ENCODE peak calls at places on chromosome 11, in five cellular contexts. N is stimulated activated CD4-positive, alpha-beta T cell treated with anti-CD3 and anti-CD28 coated beads, Interleukin-12 subunit alpha, Interleukin-12 subunit beta, amount 100 ng/mL, for 24 hours; S is Right ventricle myocardium superior; D is stimulated activated naive B cell treated with anti-CD40 and anti-IgM and Interleukin-4, amounts not matched to agents 10 μg/mL and 1 μg/mL and 100 μg/mL, for 72 hours; W is activated CD4-positive, CD25-positive, alpha-beta regulatory T cell treated with anti-CD3 and anti-CD28 coated beads, Interleukin-2, amount 50 U/mL, for 16 hours. J is an unnamed sample.

GRCh38 chr11:128553662-128554392 is 33.5 kb downstream of the ETS1 start:
- DNase-seq in N (no peak), S (no peak), D (no peak), W (no peak), J (no peak)

GRCh38 chr11:19723572-19724342 is 11.1 kb downstream of the NAV2 start:
- DNase-seq in N (no peak), S (no peak), D (no peak), W (no peak), J (no peak)

GRCh38 chr11:17385926-17386325 is 2.5 kb downstream of the KCNJ11 start:
- DNase-seq in N (no peak), S (no peak), D (no peak), W (no peak), J (no peak)

GRCh38 chr11:130203766-130204702 is 44.5 kb downstream of the ST14 start:
- DNase-seq in N (no peak), S (no peak), D (no peak), W (no peak), J (no peak)

GRCh38 chr11:134476435-134477021 is 64.5 kb upstream of the B3GAT1 start:
- DNase-seq in N (no peak), S (no peak), D (no peak), W (no peak), J (no peak)

GRCh38 chr11:15234796-15235195 is 120.1 kb downstream of the INSC start:
- DNase-seq in N (no peak), S (no peak), D (no peak), W (no peak), J (no peak)

GRCh38 chr11:11572386-11572785 is 49.4 kb downstream of the GALNT18 start:
- DNase-seq in N (no peak), S (no peak), D (no peak), W (no peak), J (no peak)

GRCh38 chr11:64778473-64779298 is at the start of gene SF1:
- DNase-seq in N (peak; percentile 98), S (peak; percentile 98), D (peak; percentile 100), W (peak; percentile 99), J (peak; percentile 98)

GRCh38 chr11:31325162-31325561 is 44.4 kb downstream of the DCDC1 start:
- DNase-seq in N (no peak), S (no peak), D (no peak), W (no peak), J (no peak)

J was measured in left ventricle myocardium inferior.